ENCODE peak calls at places on chromosomes 5 and 9, in nine cellular contexts. One of them, this sample, is unnamed.

GRCh38 chr9:126386814-126387213 is 60.2 kb downstream of the MVB12B start:
- DNase-seq in NCI-H345: no peak
- DNase-seq in lower lobe of right lung: no peak
- DNase-seq in neural crest cell: no peak
- DNase-seq in germinal center: no peak
- DNase-seq in dermis blood vessel endothelial cell: peak; percentile 68
- DNase-seq in T-cell: no peak
- DNase-seq in transverse colon: no peak
- DNase-seq in GM06990: no peak
- DNase-seq in this sample: peak; percentile 46

GRCh38 chr5:166251786-166252185 is 2039.7 kb upstream of the WWC1 start:
- DNase-seq in NCI-H345: no peak
- DNase-seq in lower lobe of right lung: no peak
- DNase-seq in neural crest cell: no peak
- DNase-seq in germinal center: no peak
- DNase-seq in dermis blood vessel endothelial cell: no peak
- DNase-seq in T-cell: no peak
- DNase-seq in transverse colon: no peak
- DNase-seq in GM06990: no peak
- DNase-seq in this sample: no peak

GRCh38 chr9:109923826-109924225 is 143.8 kb downstream of the PALM2AKAP2 start:
- DNase-seq in NCI-H345: no peak
- DNase-seq in lower lobe of right lung: no peak
- DNase-seq in neural crest cell: no peak
- DNase-seq in germinal center: no peak
- DNase-seq in dermis blood vessel endothelial cell: no peak
- DNase-seq in T-cell: no peak
- DNase-seq in transverse colon: no peak
- DNase-seq in GM06990: no peak
- DNase-seq in this sample: no peak

GRCh38 chr5:80960531-80961375 is 590 bp downstream of the RASGRF2 start:
- DNase-seq in NCI-H345: no peak
- DNase-seq in lower lobe of right lung: peak; percentile 47
- DNase-seq in neural crest cell: peak; percentile 6
- DNase-seq in germinal center: peak; percentile 10
- DNase-seq in dermis blood vessel endothelial cell: peak; percentile 60
- DNase-seq in T-cell: peak; percentile 20
- DNase-seq in transverse colon: peak; percentile 10
- DNase-seq in GM06990: peak; percentile 14
- DNase-seq in this sample: peak; percentile 71

GRCh38 chr9:98995059-98995665 is 51.5 kb downstream of the COL15A1 start:
- DNase-seq in NCI-H345: no peak
- DNase-seq in lower lobe of right lung: no peak
- DNase-seq in neural crest cell: no peak
- DNase-seq in germinal center: no peak
- DNase-seq in dermis blood vessel endothelial cell: no peak
- DNase-seq in T-cell: no peak
- DNase-seq in transverse colon: peak; percentile 29
- DNase-seq in GM06990: no peak
- DNase-seq in this sample: no peak

GRCh38 chr9:35490910-35491465 is 1.1 kb downstream of the RUSC2 start:
- DNase-seq in NCI-H345: no peak
- DNase-seq in lower lobe of right lung: no peak
- DNase-seq in neural crest cell: no peak
- DNase-seq in germinal center: no peak
- DNase-seq in dermis blood vessel endothelial cell: peak; percentile 49
- DNase-seq in T-cell: no peak
- DNase-seq in transverse colon: no peak
- DNase-seq in GM06990: no peak
- DNase-seq in this sample: peak; percentile 47

GRCh38 chr9:35271637-35272036 is 109.8 kb downstream of the UNC13B start:
- DNase-seq in NCI-H345: no peak
- DNase-seq in lower lobe of right lung: no peak
- DNase-seq in neural crest cell: no peak
- DNase-seq in germinal center: no peak
- DNase-seq in dermis blood vessel endothelial cell: no peak
- DNase-seq in T-cell: no peak
- DNase-seq in transverse colon: no peak
- DNase-seq in GM06990: no peak
- DNase-seq in this sample: no peak

GRCh38 chr5:135869935-135870334 is 25.7 kb downstream of the IL9 start:
- DNase-seq in NCI-H345: no peak
- DNase-seq in lower lobe of right lung: no peak
- DNase-seq in neural crest cell: no peak
- DNase-seq in germinal center: no peak
- DNase-seq in dermis blood vessel endothelial cell: no peak
- DNase-seq in T-cell: no peak
- DNase-seq in transverse colon: no peak
- DNase-seq in GM06990: no peak
- DNase-seq in this sample: no peak

GRCh38 chr9:113343732-113344231 is 3.7 kb upstream of the WDR31 start:
- DNase-seq in NCI-H345: peak; percentile 98
- DNase-seq in lower lobe of right lung: peak; percentile 58
- DNase-seq in neural crest cell: no peak
- DNase-seq in germinal center: no peak
- DNase-seq in dermis blood vessel endothelial cell: peak; percentile 23
- DNase-seq in T-cell: no peak
- DNase-seq in transverse colon: peak; percentile 86
- DNase-seq in GM06990: no peak
- DNase-seq in this sample: peak; percentile 57

GRCh38 chr5:105806601-105807000 is 1864.1 kb downstream of the EFNA5 start:
- DNase-seq in NCI-H345: no peak
- DNase-seq in lower lobe of right lung: no peak
- DNase-seq in neural crest cell: no peak
- DNase-seq in germinal center: no peak
- DNase-seq in dermis blood vessel endothelial cell: no peak
- DNase-seq in T-cell: no peak
- DNase-seq in transverse colon: no peak
- DNase-seq in GM06990: no peak
- DNase-seq in this sample: no peak

GRCh38 chr9:112041536-112042243 is 133.4 kb downstream of the SUSD1 start:
- DNase-seq in NCI-H345: no peak
- DNase-seq in lower lobe of right lung: no peak
- DNase-seq in neural crest cell: no peak
- DNase-seq in germinal center: no peak
- DNase-seq in dermis blood vessel endothelial cell: peak; percentile 91
- DNase-seq in T-cell: no peak
- DNase-seq in transverse colon: no peak
- DNase-seq in GM06990: no peak
- DNase-seq in this sample: peak; percentile 74

GRCh38 chr5:116650964-116651363 is 76.3 kb upstream of the SEMA6A start:
- DNase-seq in NCI-H345: no peak
- DNase-seq in lower lobe of right lung: no peak
- DNase-seq in neural crest cell: no peak
- DNase-seq in germinal center: no peak
- DNase-seq in dermis blood vessel endothelial cell: no peak
- DNase-seq in T-cell: no peak
- DNase-seq in transverse colon: no peak
- DNase-seq in GM06990: no peak
- DNase-seq in this sample: no peak

GRCh38 chr9:83299556-83299955 is 236.6 kb upstream of the RASEF start:
- DNase-seq in NCI-H345: no peak
- DNase-seq in lower lobe of right lung: no peak
- DNase-seq in neural crest cell: no peak
- DNase-seq in germinal center: no peak
- DNase-seq in dermis blood vessel endothelial cell: peak; percentile 29
- DNase-seq in T-cell: no peak
- DNase-seq in transverse colon: no peak
- DNase-seq in GM06990: no peak
- DNase-seq in this sample: peak; percentile 16

GRCh38 chr9:32264171-32264862 is 120.1 kb upstream of the ACO1 start:
- DNase-seq in NCI-H345: no peak
- DNase-seq in lower lobe of right lung: no peak
- DNase-seq in neural crest cell: no peak
- DNase-seq in germinal center: no peak
- DNase-seq in dermis blood vessel endothelial cell: no peak
- DNase-seq in T-cell: no peak
- DNase-seq in transverse colon: no peak
- DNase-seq in GM06990: no peak
- DNase-seq in this sample: no peak

GRCh38 chr9:133112361-133113026 is 8.5 kb downstream of the RALGDS start:
- DNase-seq in NCI-H345: no peak
- DNase-seq in lower lobe of right lung: peak; percentile 90
- DNase-seq in neural crest cell: no peak
- DNase-seq in germinal center: peak; percentile 70
- DNase-seq in dermis blood vessel endothelial cell: no peak
- DNase-seq in T-cell: peak; percentile 34
- DNase-seq in transverse colon: peak; percentile 62
- DNase-seq in GM06990: peak; percentile 57
- DNase-seq in this sample: peak; percentile 31

GRCh38 chr9:136625101-136626065 is 37.3 kb upstream of the EGFL7 start:
- DNase-seq in NCI-H345: peak; percentile 24
- DNase-seq in lower lobe of right lung: peak; percentile 86
- DNase-seq in neural crest cell: no peak
- DNase-seq in germinal center: no peak
- DNase-seq in dermis blood vessel endothelial cell: peak; percentile 75
- DNase-seq in T-cell: no peak
- DNase-seq in transverse colon: peak; percentile 91
- DNase-seq in GM06990: no peak
- DNase-seq in this sample: peak; percentile 89

GRCh38 chr9:98719055-98719454 is 10.3 kb upstream of the GABBR2 start:
- DNase-seq in NCI-H345: no peak
- DNase-seq in lower lobe of right lung: no peak
- DNase-seq in neural crest cell: no peak
- DNase-seq in germinal center: no peak
- DNase-seq in dermis blood vessel endothelial cell: no peak
- DNase-seq in T-cell: no peak
- DNase-seq in transverse colon: no peak
- DNase-seq in GM06990: no peak
- DNase-seq in this sample: no peak